ENCODE peak calls at places on chromosomes 16 and 17, in eight cellular contexts. W, D, G, V, P, F, Y and K are unnamed samples.

GRCh38 chr17:69466451-69466850 is 52.0 kb downstream of the MAP2K6 start:
- DNase-seq in W (no peak), D (peak; percentile 21), G (no peak), V (no peak), P (no peak), F (no peak), Y (no peak), K (no peak)

GRCh38 chr16:84065536-84066132 is 23.0 kb upstream of the SLC38A8 start:
- DNase-seq in W (peak; percentile 74), D (peak; percentile 73), G (peak; percentile 44), V (peak; percentile 59), P (no peak), F (no peak), Y (peak; percentile 62), K (peak; percentile 7)

GRCh38 chr17:73003487-73003886 is 89.0 kb downstream of the SLC39A11 start:
- DNase-seq in W (no peak), D (no peak), G (no peak), V (no peak), P (no peak), F (no peak), Y (no peak), K (no peak)

GRCh38 chr17:71080937-71081336 is 911.6 kb downstream of the KCNJ2 start:
- DNase-seq in W (no peak), D (no peak), G (no peak), V (no peak), P (no peak), F (no peak), Y (no peak), K (no peak)

GRCh38 chr17:74008196-74008595 is 195.3 kb upstream of the RPL38 start:
- DNase-seq in W (no peak), D (peak; percentile 59), G (peak; percentile 20), V (no peak), P (no peak), F (no peak), Y (no peak), K (peak; percentile 47)

GRCh38 chr17:7894866-7895265 is 6.3 kb downstream of the CHD3 start:
- DNase-seq in W (no peak), D (no peak), G (no peak), V (no peak), P (no peak), F (no peak), Y (no peak), K (no peak)

GRCh38 chr17:67974598-67975066 is 21.6 kb downstream of the C17orf58 start:
- DNase-seq in W (no peak), D (peak; percentile 65), G (no peak), V (no peak), P (no peak), F (no peak), Y (no peak), K (no peak)

GRCh38 chr17:27430882-27431491 is 25.3 kb upstream of the KSR1 start:
- DNase-seq in W (no peak), D (peak; percentile 20), G (peak; percentile 12), V (peak; percentile 50), P (no peak), F (no peak), Y (peak; percentile 51), K (no peak)

GRCh38 chr16:75931043-75931442 is 204.8 kb upstream of the CPHXL start:
- DNase-seq in W (no peak), D (no peak), G (no peak), V (no peak), P (no peak), F (no peak), Y (peak; percentile 97), K (no peak)

GRCh38 chr16:31916056-31916488 is 42.5 kb downstream of the ZNF267 start:
- DNase-seq in W (no peak), D (no peak), G (no peak), V (no peak), P (no peak), F (no peak), Y (no peak), K (no peak)

GRCh38 chr17:79147791-79148506 is 73.3 kb downstream of the ENGASE start:
- DNase-seq in W (no peak), D (no peak), G (no peak), V (no peak), P (no peak), F (no peak), Y (no peak), K (no peak)

GRCh38 chr16:35298460-35299243 is 1839.2 kb downstream of the TP53TG3F start:
- DNase-seq in W (no peak), D (no peak), G (no peak), V (no peak), P (no peak), F (no peak), Y (no peak), K (no peak)

GRCh38 chr16:30972872-30973271 is 12.1 kb upstream of the HSD3B7 start:
- DNase-seq in W (no peak), D (peak; percentile 40), G (no peak), V (no peak), P (no peak), F (no peak), Y (peak; percentile 31), K (no peak)

GRCh38 chr16:56477096-56477878 is 25.9 kb downstream of the OGFOD1 start:
- DNase-seq in W (no peak), D (no peak), G (no peak), V (no peak), P (no peak), F (no peak), Y (peak; percentile 93), K (no peak)

GRCh38 chr17:31574458-31574857 is 183.0 kb downstream of the RAB11FIP4 start:
- DNase-seq in W (no peak), D (no peak), G (no peak), V (no peak), P (no peak), F (no peak), Y (no peak), K (no peak)

GRCh38 chr17:80650339-80650672 is 105.7 kb downstream of the RPTOR start:
- DNase-seq in W (no peak), D (no peak), G (no peak), V (no peak), P (no peak), F (no peak), Y (no peak), K (no peak)

GRCh38 chr17:1562178-1562643 is 381 bp downstream of the PITPNA start:
- DNase-seq in W (no peak), D (no peak), G (no peak), V (no peak), P (no peak), F (peak; percentile 30), Y (no peak), K (no peak)

GRCh38 chr16:54928016-54928356 is 2.7 kb upstream of the IRX5 start:
- DNase-seq in W (peak; percentile 60), D (peak; percentile 51), G (peak; percentile 75), V (no peak), P (no peak), F (no peak), Y (no peak), K (peak; percentile 20)

GRCh38 chr17:81335388-81336157 is 40.5 kb upstream of the SLC38A10 start:
- DNase-seq in W (no peak), D (no peak), G (no peak), V (peak; percentile 9), P (no peak), F (no peak), Y (no peak), K (no peak)

GRCh38 chr16:79528281-79528680 is 72.3 kb downstream of the MAF start:
- DNase-seq in W (no peak), D (no peak), G (no peak), V (no peak), P (no peak), F (no peak), Y (no peak), K (no peak)

GRCh38 chr16:75624921-75625334 is 1.8 kb upstream of the ADAT1 start:
- DNase-seq in W (no peak), D (no peak), G (no peak), V (no peak), P (no peak), F (no peak), Y (peak; percentile 63), K (no peak)

GRCh38 chr16:85955566-85955965 is 56.6 kb downstream of the IRF8 start:
- DNase-seq in W (no peak), D (no peak), G (no peak), V (no peak), P (no peak), F (no peak), Y (no peak), K (no peak)